ENCODE peak calls at places on chromosomes 3 and 15, in nine cellular contexts. G, B, V, T, Y, I, A, X and P are unnamed samples.

GRCh38 chr15:65212097-65212496 is 824 bp upstream of the CILP start:
- DNase-seq in G (peak; percentile 45), B (no peak), V (no peak), T (no peak), Y (peak; percentile 38), I (peak; percentile 18), A (no peak), X (no peak), P (peak; percentile 74)

GRCh38 chr15:68642491-68642845 is 63.7 kb downstream of the CORO2B start:
- DNase-seq in G (no peak), B (no peak), V (no peak), T (peak; percentile 84), Y (no peak), I (no peak), A (no peak), X (no peak), P (no peak)

GRCh38 chr3:57805263-57805662 is 49.2 kb downstream of the SLMAP start:
- DNase-seq in G (no peak), B (no peak), V (no peak), T (no peak), Y (no peak), I (no peak), A (no peak), X (no peak), P (no peak)

GRCh38 chr15:88004379-88004778 is 252.2 kb downstream of the NTRK3 start:
- DNase-seq in G (no peak), B (no peak), V (no peak), T (no peak), Y (no peak), I (no peak), A (no peak), X (no peak), P (no peak)

GRCh38 chr3:66816110-66816761 is 181.9 kb upstream of the KBTBD8 start:
- DNase-seq in G (peak; percentile 26), B (peak; percentile 47), V (no peak), T (no peak), Y (peak; percentile 3), I (peak; percentile 63), A (peak; percentile 34), X (no peak), P (peak; percentile 44)

GRCh38 chr3:2511356-2511755 is 412.7 kb downstream of the CNTN4 start:
- DNase-seq in G (no peak), B (no peak), V (no peak), T (no peak), Y (no peak), I (no peak), A (no peak), X (no peak), P (no peak)

GRCh38 chr3:51379746-51380330 is 5.3 kb upstream of the MANF start:
- DNase-seq in G (no peak), B (no peak), V (no peak), T (no peak), Y (no peak), I (no peak), A (no peak), X (no peak), P (no peak)

GRCh38 chr3:125310623-125311076 is 64.5 kb downstream of the ZNF148 start:
- DNase-seq in G (peak; percentile 5), B (no peak), V (no peak), T (no peak), Y (peak; percentile 32), I (no peak), A (peak; percentile 44), X (peak; percentile 27), P (peak; percentile 30)

GRCh38 chr15:71201471-71201870 is 86.2 kb downstream of the THSD4 start:
- DNase-seq in G (no peak), B (no peak), V (no peak), T (no peak), Y (no peak), I (no peak), A (no peak), X (no peak), P (no peak)

GRCh38 chr3:51967384-51968174 is at the start of gene PCBP4:
- DNase-seq in G (peak; percentile 62), B (no peak), V (peak; percentile 62), T (peak; percentile 91), Y (no peak), I (peak; percentile 70), A (no peak), X (peak; percentile 29), P (peak; percentile 57)

GRCh38 chr3:192062186-192062585 is 601.2 kb downstream of the PYDC2 start:
- DNase-seq in G (no peak), B (no peak), V (no peak), T (no peak), Y (no peak), I (no peak), A (no peak), X (no peak), P (no peak)

GRCh38 chr3:31321620-31322019 is 211.1 kb upstream of the STT3B start:
- DNase-seq in G (no peak), B (no peak), V (no peak), T (no peak), Y (no peak), I (no peak), A (no peak), X (no peak), P (no peak)

GRCh38 chr3:182133752-182134151 is 422.0 kb downstream of the SOX2 start:
- DNase-seq in G (no peak), B (no peak), V (no peak), T (no peak), Y (no peak), I (no peak), A (no peak), X (no peak), P (no peak)

GRCh38 chr3:134803051-134803505 is 8.0 kb downstream of the EPHB1 start:
- DNase-seq in G (peak; percentile 24), B (no peak), V (no peak), T (no peak), Y (peak; percentile 29), I (no peak), A (no peak), X (no peak), P (peak; percentile 38)

GRCh38 chr3:71389911-71390573 is 193.5 kb downstream of the FOXP1 start:
- DNase-seq in G (no peak), B (no peak), V (no peak), T (no peak), Y (no peak), I (peak; percentile 32), A (peak; percentile 86), X (no peak), P (no peak)

GRCh38 chr3:31980530-31981205 is 394 bp downstream of the OSBPL10 start:
- DNase-seq in G (peak; percentile 30), B (no peak), V (peak; percentile 41), T (peak; percentile 90), Y (peak; percentile 44), I (peak; percentile 62), A (no peak), X (peak; percentile 16), P (peak; percentile 52)

GRCh38 chr15:64009798-64010241 is 36.5 kb downstream of the DAPK2 start:
- DNase-seq in G (no peak), B (no peak), V (no peak), T (no peak), Y (peak; percentile 36), I (peak; percentile 87), A (no peak), X (peak; percentile 60), P (no peak)

GRCh38 chr3:74393426-74393825 is 221.0 kb downstream of the CNTN3 start:
- DNase-seq in G (no peak), B (no peak), V (no peak), T (peak; percentile 84), Y (no peak), I (no peak), A (no peak), X (no peak), P (no peak)